ENCODE peak calls at places on chromosomes 6 and 20, in ten cellular contexts. One of them, this sample, is unnamed.
A peak's percentile ranks its signal among the peaks of the same experiment; 100 is the strongest.

GRCh38 chr6:154605207-154605877 is 94.9 kb upstream of the CNKSR3 start:
- DNase-seq in Peyer's patch: no peak
- DNase-seq in bronchial epithelial cell: no peak
- DNase-seq in fibroblast of mammary gland: no peak
- DNase-seq in IMR-90: no peak
- DNase-seq in tibial nerve: no peak
- DNase-seq in A549: no peak
- DNase-seq in upper lobe of right lung: no peak
- DNase-seq in pancreas: no peak
- DNase-seq in fibroblast of lung: no peak
- DNase-seq in this sample: no peak

GRCh38 chr20:52105573-52106422 is 85.8 kb downstream of the ZFP64 start:
- DNase-seq in Peyer's patch: no peak
- DNase-seq in bronchial epithelial cell: peak; percentile 83
- DNase-seq in fibroblast of mammary gland: peak; percentile 49
- DNase-seq in IMR-90: peak; percentile 23
- DNase-seq in tibial nerve: no peak
- DNase-seq in A549: peak; percentile 68
- DNase-seq in upper lobe of right lung: no peak
- DNase-seq in pancreas: no peak
- DNase-seq in fibroblast of lung: peak; percentile 45
- DNase-seq in this sample: peak; percentile 36

GRCh38 chr20:53547664-53548239 is 45.9 kb downstream of the ZNF217 start:
- DNase-seq in Peyer's patch: no peak
- DNase-seq in bronchial epithelial cell: peak; percentile 58
- DNase-seq in fibroblast of mammary gland: peak; percentile 74
- DNase-seq in IMR-90: peak; percentile 76
- DNase-seq in tibial nerve: no peak
- DNase-seq in A549: peak; percentile 69
- DNase-seq in upper lobe of right lung: no peak
- DNase-seq in pancreas: peak; percentile 55
- DNase-seq in fibroblast of lung: peak; percentile 85
- DNase-seq in this sample: peak; percentile 76

GRCh38 chr20:25584905-25585704 is at the start of gene NINL:
- DNase-seq in Peyer's patch: peak; percentile 80
- DNase-seq in bronchial epithelial cell: no peak
- DNase-seq in fibroblast of mammary gland: peak; percentile 48
- DNase-seq in IMR-90: peak; percentile 48
- DNase-seq in tibial nerve: no peak
- DNase-seq in A549: peak; percentile 85
- DNase-seq in upper lobe of right lung: peak; percentile 88
- DNase-seq in pancreas: peak; percentile 49
- DNase-seq in fibroblast of lung: peak; percentile 50
- DNase-seq in this sample: peak; percentile 59

GRCh38 chr6:20028143-20028542 is 184.1 kb downstream of the MBOAT1 start:
- DNase-seq in Peyer's patch: peak; percentile 52
- DNase-seq in bronchial epithelial cell: no peak
- DNase-seq in fibroblast of mammary gland: no peak
- DNase-seq in IMR-90: no peak
- DNase-seq in tibial nerve: no peak
- DNase-seq in A549: no peak
- DNase-seq in upper lobe of right lung: no peak
- DNase-seq in pancreas: no peak
- DNase-seq in fibroblast of lung: no peak
- DNase-seq in this sample: no peak

GRCh38 chr20:32114305-32114960 is 4.9 kb downstream of the TM9SF4 start:
- DNase-seq in Peyer's patch: no peak
- DNase-seq in bronchial epithelial cell: no peak
- DNase-seq in fibroblast of mammary gland: no peak
- DNase-seq in IMR-90: no peak
- DNase-seq in tibial nerve: no peak
- DNase-seq in A549: no peak
- DNase-seq in upper lobe of right lung: no peak
- DNase-seq in pancreas: no peak
- DNase-seq in fibroblast of lung: no peak
- DNase-seq in this sample: no peak

GRCh38 chr6:15420959-15421438 is 175.1 kb downstream of the JARID2 start:
- DNase-seq in Peyer's patch: no peak
- DNase-seq in bronchial epithelial cell: no peak
- DNase-seq in fibroblast of mammary gland: no peak
- DNase-seq in IMR-90: no peak
- DNase-seq in tibial nerve: no peak
- DNase-seq in A549: no peak
- DNase-seq in upper lobe of right lung: no peak
- DNase-seq in pancreas: no peak
- DNase-seq in fibroblast of lung: no peak
- DNase-seq in this sample: no peak

GRCh38 chr6:28683945-28684538 is 158.4 kb downstream of the GPX5 start:
- DNase-seq in Peyer's patch: no peak
- DNase-seq in bronchial epithelial cell: peak; percentile 50
- DNase-seq in fibroblast of mammary gland: peak; percentile 63
- DNase-seq in IMR-90: peak; percentile 34
- DNase-seq in tibial nerve: no peak
- DNase-seq in A549: peak; percentile 59
- DNase-seq in upper lobe of right lung: no peak
- DNase-seq in pancreas: no peak
- DNase-seq in fibroblast of lung: peak; percentile 58
- DNase-seq in this sample: peak; percentile 49

GRCh38 chr20:19816386-19816785 is 58.3 kb downstream of the RIN2 start:
- DNase-seq in Peyer's patch: no peak
- DNase-seq in bronchial epithelial cell: no peak
- DNase-seq in fibroblast of mammary gland: no peak
- DNase-seq in IMR-90: no peak
- DNase-seq in tibial nerve: no peak
- DNase-seq in A549: no peak
- DNase-seq in upper lobe of right lung: no peak
- DNase-seq in pancreas: no peak
- DNase-seq in fibroblast of lung: no peak
- DNase-seq in this sample: peak; percentile 77

GRCh38 chr6:27127874-27128795 is 119.4 kb upstream of the PRSS16 start:
- DNase-seq in Peyer's patch: no peak
- DNase-seq in bronchial epithelial cell: no peak
- DNase-seq in fibroblast of mammary gland: no peak
- DNase-seq in IMR-90: no peak
- DNase-seq in tibial nerve: no peak
- DNase-seq in A549: no peak
- DNase-seq in upper lobe of right lung: no peak
- DNase-seq in pancreas: no peak
- DNase-seq in fibroblast of lung: no peak
- DNase-seq in this sample: no peak
- H3K4me3 ChIP-seq in Peyer's patch: no peak overlapping the region
- H3K4me3 ChIP-seq in bronchial epithelial cell: no peak overlapping the region
- H3K4me3 ChIP-seq in fibroblast of mammary gland: no peak overlapping the region
- H3K4me3 ChIP-seq in IMR-90: no peak overlapping the region
- H3K4me3 ChIP-seq in tibial nerve: no peak overlapping the region
- H3K4me3 ChIP-seq in A549: peak overlapping the region; percentile 41
- H3K4me3 ChIP-seq in upper lobe of right lung: no peak overlapping the region
- H3K4me3 ChIP-seq in pancreas: no peak overlapping the region
- H3K4me3 ChIP-seq in fibroblast of lung: peak overlapping the region; percentile 59
- H3K4me3 ChIP-seq in this sample: no peak overlapping the region

GRCh38 chr6:108260126-108260808 is 573 bp downstream of the SNX3 start:
- DNase-seq in Peyer's patch: peak; percentile 52
- DNase-seq in bronchial epithelial cell: peak; percentile 40
- DNase-seq in fibroblast of mammary gland: peak; percentile 54
- DNase-seq in IMR-90: peak; percentile 45
- DNase-seq in tibial nerve: no peak
- DNase-seq in A549: peak; percentile 27
- DNase-seq in upper lobe of right lung: peak; percentile 63
- DNase-seq in pancreas: peak; percentile 33
- DNase-seq in fibroblast of lung: peak; percentile 54
- DNase-seq in this sample: peak; percentile 71

GRCh38 chr6:108263371-108263770 is 2.5 kb upstream of the SNX3 start:
- DNase-seq in Peyer's patch: no peak
- DNase-seq in bronchial epithelial cell: no peak
- DNase-seq in fibroblast of mammary gland: no peak
- DNase-seq in IMR-90: no peak
- DNase-seq in tibial nerve: no peak
- DNase-seq in A549: no peak
- DNase-seq in upper lobe of right lung: no peak
- DNase-seq in pancreas: no peak
- DNase-seq in fibroblast of lung: no peak
- DNase-seq in this sample: no peak

GRCh38 chr6:108260809-108261569 is at the start of gene SNX3:
- DNase-seq in Peyer's patch: peak; percentile 98
- DNase-seq in bronchial epithelial cell: peak; percentile 89
- DNase-seq in fibroblast of mammary gland: peak; percentile 94
- DNase-seq in IMR-90: peak; percentile 96
- DNase-seq in tibial nerve: peak; percentile 84
- DNase-seq in A549: peak; percentile 95
- DNase-seq in upper lobe of right lung: peak; percentile 99
- DNase-seq in pancreas: peak; percentile 95
- DNase-seq in fibroblast of lung: peak; percentile 97
- DNase-seq in this sample: peak; percentile 98
- TF ChIP-seq CTCF in Peyer's patch: peak; percentile 13
- TF ChIP-seq CTCF in bronchial epithelial cell: peak; percentile 13
- TF ChIP-seq CTCF in fibroblast of mammary gland: peak; percentile 4
- TF ChIP-seq CTCF in IMR-90: peak; percentile 23
- TF ChIP-seq CTCF in tibial nerve: no peak
- TF ChIP-seq CTCF in A549: no peak
- TF ChIP-seq CTCF in upper lobe of right lung: no peak
- TF ChIP-seq CTCF in pancreas: no peak
- TF ChIP-seq CTCF in fibroblast of lung: no peak
- TF ChIP-seq CTCF in this sample: no peak

GRCh38 chr20:2799271-2799670 is 1.2 kb downstream of the CPXM1 start:
- DNase-seq in Peyer's patch: no peak
- DNase-seq in bronchial epithelial cell: no peak
- DNase-seq in fibroblast of mammary gland: no peak
- DNase-seq in IMR-90: no peak
- DNase-seq in tibial nerve: no peak
- DNase-seq in A549: no peak
- DNase-seq in upper lobe of right lung: no peak
- DNase-seq in pancreas: no peak
- DNase-seq in fibroblast of lung: no peak
- DNase-seq in this sample: no peak

GRCh38 chr20:2800590-2801458 is at the start of gene CPXM1:
- DNase-seq in Peyer's patch: no peak
- DNase-seq in bronchial epithelial cell: no peak
- DNase-seq in fibroblast of mammary gland: peak; percentile 6
- DNase-seq in IMR-90: no peak
- DNase-seq in tibial nerve: no peak
- DNase-seq in A549: no peak
- DNase-seq in upper lobe of right lung: no peak
- DNase-seq in pancreas: no peak
- DNase-seq in fibroblast of lung: no peak
- DNase-seq in this sample: no peak

GRCh38 chr20:2798814-2799213 is 1.6 kb downstream of the CPXM1 start:
- DNase-seq in Peyer's patch: no peak
- DNase-seq in bronchial epithelial cell: peak; percentile 11
- DNase-seq in fibroblast of mammary gland: peak; percentile 43
- DNase-seq in IMR-90: peak; percentile 10
- DNase-seq in tibial nerve: no peak
- DNase-seq in A549: no peak
- DNase-seq in upper lobe of right lung: no peak
- DNase-seq in pancreas: no peak
- DNase-seq in fibroblast of lung: no peak
- DNase-seq in this sample: no peak

GRCh38 chr20:2799688-2800589 is 488 bp downstream of the CPXM1 start:
- DNase-seq in Peyer's patch: no peak
- DNase-seq in bronchial epithelial cell: no peak
- DNase-seq in fibroblast of mammary gland: peak; percentile 34
- DNase-seq in IMR-90: peak; percentile 7
- DNase-seq in tibial nerve: no peak
- DNase-seq in A549: no peak
- DNase-seq in upper lobe of right lung: no peak
- DNase-seq in pancreas: no peak
- DNase-seq in fibroblast of lung: peak; percentile 12
- DNase-seq in this sample: no peak

GRCh38 chr20:2801459-2801728 is 967 bp upstream of the CPXM1 start:
- DNase-seq in Peyer's patch: no peak
- DNase-seq in bronchial epithelial cell: no peak
- DNase-seq in fibroblast of mammary gland: no peak
- DNase-seq in IMR-90: no peak
- DNase-seq in tibial nerve: no peak
- DNase-seq in A549: no peak
- DNase-seq in upper lobe of right lung: no peak
- DNase-seq in pancreas: peak; percentile 32
- DNase-seq in fibroblast of lung: no peak
- DNase-seq in this sample: no peak
- H3K4me3 ChIP-seq in Peyer's patch: no peak overlapping the region
- H3K4me3 ChIP-seq in bronchial epithelial cell: no peak overlapping the region
- H3K4me3 ChIP-seq in fibroblast of mammary gland: no peak overlapping the region
- H3K4me3 ChIP-seq in IMR-90: no peak overlapping the region
- H3K4me3 ChIP-seq in tibial nerve: no peak overlapping the region
- H3K4me3 ChIP-seq in A549: no peak overlapping the region
- H3K4me3 ChIP-seq in upper lobe of right lung: no peak overlapping the region
- H3K4me3 ChIP-seq in pancreas: no peak overlapping the region
- H3K4me3 ChIP-seq in fibroblast of lung: no peak overlapping the region
- H3K4me3 ChIP-seq in this sample: no peak overlapping the region

DNA sequence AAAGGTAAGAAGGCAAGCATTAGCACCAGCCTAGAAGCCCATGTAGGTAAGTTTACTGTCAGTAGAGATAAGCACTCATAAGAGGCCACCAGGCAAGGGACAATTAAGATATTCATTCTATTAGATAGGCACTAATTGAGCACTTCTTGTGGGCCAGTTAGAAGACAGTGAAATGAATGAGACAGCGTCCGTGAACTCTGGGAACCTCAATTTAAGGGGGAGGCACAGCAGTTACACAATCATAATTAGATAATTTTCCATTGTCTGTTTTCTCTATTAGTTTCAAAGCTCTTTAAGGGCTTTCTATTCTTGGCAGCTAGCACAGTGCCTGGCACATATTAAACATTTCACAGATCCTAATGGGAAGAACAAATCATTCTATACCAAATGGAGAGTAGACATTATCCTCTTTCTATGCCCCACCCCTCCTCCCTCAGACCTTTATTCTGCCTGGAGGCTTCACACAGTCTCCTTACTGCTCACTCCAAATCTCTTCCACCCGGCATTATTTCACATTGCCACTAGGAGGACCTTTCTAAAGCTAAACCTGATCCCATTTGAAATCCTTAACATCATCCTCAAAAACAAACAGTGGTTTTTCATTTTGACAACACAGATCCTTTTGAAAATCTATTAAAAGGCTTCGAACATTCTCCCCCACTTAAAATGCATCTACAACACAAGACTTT is 529.6 kb downstream of the ADGRB3 start:
- DNase-seq in Peyer's patch: no peak
- DNase-seq in bronchial epithelial cell: no peak
- DNase-seq in fibroblast of mammary gland: no peak
- DNase-seq in IMR-90: no peak
- DNase-seq in tibial nerve: no peak
- DNase-seq in A549: peak; percentile 2
- DNase-seq in upper lobe of right lung: no peak
- DNase-seq in pancreas: no peak
- DNase-seq in fibroblast of lung: peak; percentile 18
- DNase-seq in this sample: no peak
- TF ChIP-seq CTCF in Peyer's patch: no peak
- TF ChIP-seq CTCF in bronchial epithelial cell: no peak
- TF ChIP-seq CTCF in fibroblast of mammary gland: no peak
- TF ChIP-seq CTCF in IMR-90: peak; percentile 6
- TF ChIP-seq CTCF in tibial nerve: no peak
- TF ChIP-seq CTCF in A549: no peak
- TF ChIP-seq CTCF in upper lobe of right lung: no peak
- TF ChIP-seq CTCF in pancreas: no peak
- TF ChIP-seq CTCF in fibroblast of lung: peak; percentile 43
- TF ChIP-seq CTCF in this sample: no peak